ENCODE peak calls at places on chromosomes 3 and 15, in five cellular contexts. X, Z, S, N and U are unnamed samples.

GRCh38 chr3:170864525-170865208 is 5.3 kb downstream of the RPL22L1 start:
- DNase-seq in X (no peak), Z (no peak), S (no peak), N (peak; percentile 16), U (no peak)

GRCh38 chr3:144590854-144591253 is 619.2 kb downstream of the DIPK2A start:
- DNase-seq in X (no peak), Z (no peak), S (peak; percentile 66), N (peak; percentile 9), U (no peak)

GRCh38 chr3:3798641-3799113 is 554 bp upstream of the LRRN1 start:
- DNase-seq in X (no peak), Z (peak; percentile 35), S (no peak), N (no peak), U (peak; percentile 16)

GRCh38 chr3:33874815-33875214 is 76.4 kb downstream of the PDCD6IP start:
- DNase-seq in X (no peak), Z (no peak), S (no peak), N (no peak), U (no peak)

GRCh38 chr3:102181202-102181920 is 253.5 kb upstream of the ZPLD1 start:
- DNase-seq in X (no peak), Z (no peak), S (peak; percentile 94), N (no peak), U (no peak)

GRCh38 chr15:67228286-67228685 is 26.2 kb downstream of the AAGAB start:
- DNase-seq in X (no peak), Z (no peak), S (no peak), N (no peak), U (no peak)

GRCh38 chr15:39685367-39685766 is 97.3 kb downstream of the FSIP1 start:
- DNase-seq in X (no peak), Z (no peak), S (no peak), N (no peak), U (no peak)

GRCh38 chr3:57691411-57692133 is 1.3 kb downstream of the DENND6A start:
- DNase-seq in X (no peak), Z (no peak), S (no peak), N (peak; percentile 25), U (no peak)

GRCh38 chr3:33139996-33140395 is 26.2 kb downstream of the CRTAP start:
- DNase-seq in X (no peak), Z (no peak), S (no peak), N (no peak), U (no peak)

GRCh38 chr15:39075311-39075710 is 505.6 kb upstream of the THBS1 start:
- DNase-seq in X (no peak), Z (no peak), S (peak; percentile 91), N (no peak), U (no peak)

GRCh38 chr3:178195824-178196223 is 340.4 kb upstream of the KCNMB2 start:
- DNase-seq in X (no peak), Z (no peak), S (peak; percentile 68), N (no peak), U (no peak)

GRCh38 chr3:65785065-65785645 is 253.6 kb downstream of the MAGI1 start:
- DNase-seq in X (no peak), Z (no peak), S (peak; percentile 73), N (peak; percentile 66), U (no peak)

GRCh38 chr3:65146149-65146548 is 458.3 kb upstream of the ADAMTS9 start:
- DNase-seq in X (no peak), Z (no peak), S (peak; percentile 9), N (no peak), U (no peak)

GRCh38 chr3:97738761-97739160 is 25.8 kb upstream of the ARL6 start:
- DNase-seq in X (no peak), Z (no peak), S (no peak), N (no peak), U (no peak)

GRCh38 chr3:195153121-195153520 is 117.8 kb downstream of the XXYLT1 start:
- DNase-seq in X (no peak), Z (no peak), S (peak; percentile 47), N (peak; percentile 62), U (no peak)

GRCh38 chr3:33980252-33980651 is 181.8 kb downstream of the PDCD6IP start:
- DNase-seq in X (no peak), Z (no peak), S (peak; percentile 84), N (no peak), U (no peak)

GRCh38 chr3:46089237-46090011 is 62.1 kb upstream of the XCR1 start:
- DNase-seq in X (peak; percentile 43), Z (no peak), S (peak; percentile 92), N (peak; percentile 97), U (no peak)

GRCh38 chr3:184568918-184569829 is 7.6 kb downstream of the EPHB3 start:
- DNase-seq in X (peak; percentile 81), Z (no peak), S (peak; percentile 99), N (peak; percentile 56), U (no peak)

GRCh38 chr15:85404922-85405293 is 24.5 kb downstream of the AKAP13 start:
- DNase-seq in X (no peak), Z (no peak), S (peak; percentile 51), N (no peak), U (no peak)

GRCh38 chr3:64158334-64158733 is 66.9 kb downstream of the PRICKLE2 start:
- DNase-seq in X (no peak), Z (no peak), S (no peak), N (no peak), U (no peak)

DNA sequence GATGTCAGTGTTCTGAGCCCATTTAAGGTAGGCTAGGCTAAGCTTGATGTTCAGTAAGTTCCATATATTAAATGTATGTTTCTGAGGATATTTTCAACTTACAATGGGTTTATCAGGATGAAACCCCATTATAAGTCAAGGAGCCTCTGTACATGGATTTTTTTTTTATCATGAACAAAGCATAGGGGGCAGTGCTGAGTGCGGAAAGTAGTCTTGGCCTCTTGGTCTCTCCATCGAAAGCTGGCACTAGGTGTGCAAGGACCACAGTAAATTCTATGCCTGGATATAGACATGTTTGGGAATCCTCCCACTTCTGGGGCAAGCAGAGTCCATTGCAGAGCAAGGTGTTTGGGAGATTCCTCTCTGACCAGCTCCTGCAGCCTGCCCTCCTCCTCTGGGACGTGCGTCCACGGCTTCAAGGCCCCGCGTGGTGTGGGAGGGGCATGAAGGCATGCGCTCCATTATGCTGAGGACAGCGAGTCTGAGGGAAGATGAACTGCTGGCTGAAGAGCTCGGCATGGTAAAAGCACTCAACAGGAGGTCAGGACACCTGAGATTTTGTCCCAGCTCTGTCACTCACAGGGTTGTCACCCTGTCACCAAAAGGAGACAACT is 122.9 kb upstream of the LIPC start:
- DNase-seq in X (no peak), Z (no peak), S (no peak), N (peak; percentile 27), U (no peak)
- TF ChIP-seq CTCF in X (no peak), Z (no peak), S (no peak), N (peak; percentile 11), U (no peak)

GRCh38 chr15:91099616-91100560 is at the start of gene SV2B:
- DNase-seq in X (peak; percentile 27), Z (peak; percentile 31), S (peak; percentile 12), N (peak; percentile 10), U (peak; percentile 23)
- TF ChIP-seq CTCF in X (peak; percentile 21), Z (no peak), S (no peak), N (no peak), U (no peak)

GRCh38 chr3:18300916-18301315 is 124.2 kb downstream of the SATB1 start:
- DNase-seq in X (no peak), Z (no peak), S (peak; percentile 11), N (no peak), U (no peak)
- TF ChIP-seq CTCF in X (no peak), Z (no peak), S (no peak), N (no peak), U (no peak)

GRCh38 chr3:58824285-58824684 is 157.7 kb upstream of the FAM3D start:
- DNase-seq in X (peak; percentile 20), Z (no peak), S (peak; percentile 66), N (peak; percentile 47), U (no peak)
- TF ChIP-seq CTCF in X (peak; percentile 55), Z (no peak), S (peak; percentile 86), N (peak; percentile 74), U (no peak)